ENCODE peak calls at places on chromosomes 12 and 14, in four cellular contexts. R, U, Y and F are unnamed samples.
A peak's percentile ranks its signal among the peaks of the same experiment; 100 is the strongest.

GRCh38 chr12:92968201-92968813 is 39.2 kb upstream of the EEA1 start:
- DNase-seq in R (no peak), U (no peak), Y (no peak), F (no peak)

GRCh38 chr14:73633115-73633514 is 11.7 kb upstream of the DNAL1 start:
- DNase-seq in R (no peak), U (no peak), Y (no peak), F (peak; percentile 14)

GRCh38 chr12:6327591-6328041 is 14.3 kb downstream of the TNFRSF1A start:
- DNase-seq in R (no peak), U (no peak), Y (no peak), F (no peak)

GRCh38 chr14:67265131-67265530 is 23.9 kb downstream of the PALS1 start:
- DNase-seq in R (no peak), U (peak; percentile 58), Y (no peak), F (no peak)

GRCh38 chr14:69972755-69973154 is 93.5 kb downstream of the SMOC1 start:
- DNase-seq in R (no peak), U (no peak), Y (no peak), F (no peak)

GRCh38 chr12:24756479-24757024 is 192.3 kb downstream of the BCAT1 start:
- DNase-seq in R (no peak), U (no peak), Y (no peak), F (no peak)

GRCh38 chr14:74898694-74899093 is 17.0 kb downstream of the DLST start:
- DNase-seq in R (no peak), U (no peak), Y (no peak), F (no peak)

GRCh38 chr14:99883866-99884650 is 90.8 kb downstream of the EML1 start:
- DNase-seq in R (no peak), U (no peak), Y (no peak), F (no peak)

GRCh38 chr14:101721951-101722661 is 39.4 kb upstream of the PPP2R5C start:
- DNase-seq in R (peak; percentile 73), U (peak; percentile 40), Y (peak; percentile 53), F (peak; percentile 84)

GRCh38 chr12:75631809-75632208 is 120.4 kb upstream of the KRR1 start:
- DNase-seq in R (no peak), U (no peak), Y (no peak), F (no peak)

DNA sequence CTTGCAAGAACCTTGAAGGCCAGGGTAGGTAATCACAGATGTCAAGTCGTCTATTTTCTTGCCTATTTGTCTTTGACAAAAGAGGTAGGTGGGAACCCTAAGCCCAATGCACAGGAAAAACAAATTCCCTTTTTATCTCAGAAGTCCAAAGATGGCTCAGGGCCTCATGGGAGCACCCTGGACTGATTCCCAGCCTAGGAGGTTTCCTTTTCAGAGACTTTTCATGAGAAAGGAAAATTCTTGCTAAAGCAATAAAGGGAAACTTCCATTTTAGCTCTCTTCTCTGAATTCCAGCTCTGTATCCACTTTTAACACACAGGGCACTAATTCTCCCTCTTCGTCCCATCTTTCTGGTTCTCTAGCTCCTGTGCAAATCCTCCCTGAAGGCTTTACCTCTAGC is 1.2 kb downstream of the ZNF641 start:
- DNase-seq in R (no peak), U (peak; percentile 72), Y (peak; percentile 59), F (no peak)
- H3K4me3 ChIP-seq in R (no peak overlapping the region), U (peak overlapping the region; percentile 55), Y (peak overlapping the region; percentile 86), F (no peak overlapping the region)

DNA sequence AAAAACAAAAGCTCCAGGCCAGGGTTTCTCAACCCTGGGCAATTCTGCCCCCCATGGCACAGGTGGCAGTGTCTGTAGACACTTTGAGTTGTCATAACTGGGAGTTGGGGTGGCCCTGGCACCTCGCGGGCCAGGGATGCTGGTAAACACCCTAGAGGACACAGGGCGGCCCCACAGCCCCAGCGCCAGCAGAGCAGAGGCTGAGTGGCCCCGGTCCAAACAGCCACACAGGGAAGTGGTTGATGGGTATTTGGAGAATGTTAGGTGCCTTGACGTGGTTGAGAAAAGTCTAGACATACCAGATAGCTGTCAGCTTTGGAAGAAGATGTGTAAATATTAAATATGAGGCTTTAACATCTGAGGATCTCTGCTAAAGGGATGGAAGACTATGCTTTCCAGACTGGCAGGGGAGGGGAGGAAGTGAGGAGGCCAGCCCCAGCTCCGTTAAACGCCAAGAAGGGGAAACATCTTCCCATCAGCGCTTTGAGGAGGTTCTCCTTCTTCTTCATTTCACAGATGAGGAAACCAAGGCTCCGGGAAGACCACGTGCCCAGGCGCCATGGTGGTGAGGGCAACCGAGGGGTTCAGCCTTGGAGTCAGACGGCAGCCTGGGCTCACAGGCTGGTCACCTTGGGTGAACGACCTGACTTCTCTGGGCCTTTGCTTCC is 103.7 kb downstream of the SCARB1 start:
- DNase-seq in R (no peak), U (no peak), Y (no peak), F (no peak)
- H3K4me1 ChIP-seq in R (peaks cover 7% of the 10 kb centered on the region), U (peaks cover 2% of the 10 kb centered on the region), Y (peaks cover 19% of the 10 kb centered on the region), F (no peaks in the 10 kb centered on the region)

DNA sequence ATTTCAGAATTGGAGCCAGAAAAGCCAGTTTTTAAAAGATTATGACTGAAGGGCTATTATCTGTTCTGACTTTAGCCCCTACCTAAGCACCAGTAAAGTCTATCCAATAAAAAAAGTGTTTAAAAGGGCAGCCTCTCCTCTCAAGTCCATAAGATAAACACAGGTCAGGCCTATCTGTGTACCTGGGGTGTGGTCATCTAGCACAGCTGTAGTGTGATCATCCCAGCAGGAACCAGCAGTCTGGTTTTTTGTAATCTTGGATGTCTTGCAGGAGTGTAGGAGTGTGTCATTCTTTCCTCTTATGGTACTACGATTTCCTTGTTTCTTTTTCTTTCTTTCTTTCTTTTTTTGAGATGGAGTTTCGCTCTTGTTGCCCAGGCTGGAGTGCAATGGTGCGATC is 6.5 kb downstream of the APPL2 start:
- DNase-seq in R (no peak), U (no peak), Y (no peak), F (peak; percentile 54)
- H3K4me3 ChIP-seq in R (no peak overlapping the region), U (no peak overlapping the region), Y (no peak overlapping the region), F (no peak overlapping the region)

GRCh38 chr12:120199025-120199424 is 1.9 kb downstream of the RPLP0 start:
- DNase-seq in R (peak; percentile 21), U (no peak), Y (no peak), F (no peak)
- H3K4me1 ChIP-seq in R (peaks cover 33% of the 10 kb centered on the region), U (peaks cover 16% of the 10 kb centered on the region), Y (peaks cover 46% of the 10 kb centered on the region), F (peaks cover 35% of the 10 kb centered on the region)

DNA sequence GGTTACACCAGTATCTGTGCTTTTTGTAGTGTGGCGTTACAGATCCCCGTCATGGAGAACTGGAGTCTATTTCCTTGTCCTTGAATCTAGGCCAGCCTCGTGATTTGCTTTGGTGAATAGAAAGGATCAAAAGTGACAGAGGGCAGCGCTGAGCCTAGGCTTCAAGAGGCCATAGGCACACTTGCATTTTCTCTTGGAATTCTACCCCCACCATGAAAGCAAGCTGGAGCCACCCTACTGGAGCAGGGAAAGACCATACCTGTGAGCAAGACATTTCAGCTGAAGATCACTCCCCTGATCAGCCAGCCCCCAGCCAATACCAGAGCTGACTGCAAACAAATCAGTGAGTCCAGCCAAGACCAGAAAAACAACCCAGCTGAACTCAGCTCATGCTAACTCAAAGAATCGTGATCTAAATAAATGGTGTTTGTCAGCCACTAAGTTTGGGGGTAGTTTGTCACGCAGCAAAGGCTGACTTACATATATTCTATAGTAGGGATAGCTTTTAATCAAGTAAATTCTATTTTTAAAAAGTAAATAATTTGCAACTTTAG is 521.9 kb upstream of the TBX3 start:
- DNase-seq in R (no peak), U (no peak), Y (no peak), F (no peak)
- H3K4me3 ChIP-seq in R (no peak overlapping the region), U (no peak overlapping the region), Y (no peak overlapping the region), F (no peak overlapping the region)

GRCh38 chr12:39393890-39394289 is 49.0 kb downstream of the KIF21A start:
- DNase-seq in R (no peak), U (no peak), Y (no peak), F (no peak)
- H3K4me1 ChIP-seq in R (no peaks in the 10 kb centered on the region), U (peaks cover 33% of the 10 kb centered on the region), Y (no peaks in the 10 kb centered on the region), F (no peaks in the 10 kb centered on the region)

GRCh38 chr12:13255792-13256704 is 59.5 kb downstream of the EMP1 start:
- DNase-seq in R (peak; percentile 61), U (peak; percentile 98), Y (peak; percentile 95), F (peak; percentile 92)
- H3K4me3 ChIP-seq in R (no peak overlapping the region), U (peak overlapping the region; percentile 16), Y (peak overlapping the region; percentile 48), F (no peak overlapping the region)